ENCODE peak calls at places on chromosomes 5 and 9, in six cellular contexts. M, O, E, N, G and J are unnamed samples.

GRCh38 chr5:8829322-8830029 is 716.4 kb downstream of the SEMA5A start:
- DNase-seq in O (no peak), M (no peak), G (peak), N (peak), E (peak), J (no peak)

GRCh38 chr9:842918-843468 is 1.5 kb downstream of the DMRT1 start:
- DNase-seq in O (no peak), G (no peak), M (no peak), N (no peak), E (no peak), J (no peak)

GRCh38 chr5:72523960-72524582 is 16.9 kb upstream of the ZNF366 start:
- DNase-seq in N (peak), O (peak), M (no peak), E (peak), G (peak), J (no peak)

GRCh38 chr9:136886610-136887597 is 588 bp downstream of the TRAF2 start:
- DNase-seq in M (no peak), O (peak), E (peak), G (no peak), N (no peak), J (no peak)

GRCh38 chr5:181281077-181281983 is 20.4 kb upstream of the TRIM52 start:
- DNase-seq in N (no peak), E (no peak), M (no peak), G (no peak), O (no peak), J (no peak)

GRCh38 chr9:36798350-36799065 is 225.8 kb downstream of the MELK start:
- DNase-seq in E (no peak), M (no peak), N (no peak), O (peak), G (no peak), J (no peak)

GRCh38 chr9:33459115-33459514 is 11.7 kb upstream of the AQP3 start:
- DNase-seq in O (no peak), G (no peak), M (no peak), N (no peak), E (no peak), J (no peak)

GRCh38 chr5:64794053-64794770 is 25.5 kb downstream of the CWC27 start:
- DNase-seq in M (no peak), E (no peak), G (no peak), O (no peak), N (no peak), J (no peak)

GRCh38 chr9:5614985-5615384 is 13.9 kb upstream of the RIC1 start:
- DNase-seq in G (no peak), O (no peak), M (no peak), E (no peak), N (no peak), J (no peak)

GRCh38 chr5:109880907-109881685 is 191.4 kb downstream of the MAN2A1 start:
- DNase-seq in N (no peak), G (no peak), O (no peak), E (no peak), M (no peak), J (no peak)

GRCh38 chr5:41636605-41637004 is 126.2 kb upstream of the PLCXD3 start:
- DNase-seq in O (peak), E (peak), M (no peak), G (no peak), N (no peak), J (no peak)

GRCh38 chr9:133873006-133873780 is 118.9 kb downstream of the VAV2 start:
- DNase-seq in M (no peak), E (no peak), N (no peak), G (no peak), O (no peak), J (no peak)

GRCh38 chr5:31047007-31047406 is 146.5 kb upstream of the CDH6 start:
- DNase-seq in O (no peak), N (no peak), G (no peak), M (no peak), E (no peak), J (no peak)